ENCODE peak calls at places on chromosome 3, in ten cellular contexts. I is HCT116, C is GM13977, W is pancreas, J is nephron progenitor cell, P is kidney epithelial cell, Q is GM12865, Z is HFFc6, G is fibroblast of lung, N is H1. R is an unnamed sample.

GRCh38 chr3:16509721-16510619 is 3.5 kb downstream of the RFTN1 start:
- DNase-seq in I (no peak), C (peak), W (no peak), J (no peak), P (no peak), Q (peak), Z (no peak), G (no peak), N (no peak), R (peak)

GRCh38 chr3:25536668-25537331 is 108.7 kb downstream of the RARB start:
- DNase-seq in I (no peak), C (no peak), W (no peak), J (no peak), P (no peak), Q (no peak), Z (no peak), G (peak), N (no peak), R (no peak)

GRCh38 chr3:42731476-42732195 is 29.0 kb upstream of the HHATL start:
- DNase-seq in I (no peak), C (no peak), W (no peak), J (no peak), P (no peak), Q (no peak), Z (no peak), G (no peak), N (no peak), R (no peak)

GRCh38 chr3:146308682-146309081 is 57.8 kb upstream of the PLSCR4 start:
- DNase-seq in I (no peak), C (no peak), W (no peak), J (no peak), P (no peak), Q (no peak), Z (peak), G (peak), N (no peak), R (no peak)

GRCh38 chr3:175398676-175399075 is 539.5 kb downstream of the NAALADL2 start:
- DNase-seq in I (no peak), C (no peak), W (no peak), J (no peak), P (no peak), Q (no peak), Z (no peak), G (peak), N (no peak), R (no peak)

GRCh38 chr3:179544981-179545645 is 17.6 kb upstream of the ACTL6A start:
- DNase-seq in I (no peak), C (no peak), W (no peak), J (no peak), P (no peak), Q (no peak), Z (peak), G (peak), N (no peak), R (no peak)

GRCh38 chr3:132595036-132595435 is 2.0 kb upstream of the ACKR4 start:
- DNase-seq in I (no peak), C (no peak), W (no peak), J (no peak), P (peak), Q (no peak), Z (peak), G (peak), N (no peak), R (no peak)

GRCh38 chr3:172315401-172316091 is 132.7 kb downstream of the GHSR start:
- DNase-seq in I (peak), C (no peak), W (no peak), J (no peak), P (no peak), Q (no peak), Z (peak), G (peak), N (no peak), R (peak)

GRCh38 chr3:14947105-14947885 is at the start of gene NR2C2:
- DNase-seq in I (peak), C (peak), W (peak), J (peak), P (no peak), Q (peak), Z (peak), G (peak), N (no peak), R (peak)

GRCh38 chr3:117763561-117763960 is 1054.0 kb downstream of the TUSC7 start:
- DNase-seq in I (no peak), C (no peak), W (no peak), J (no peak), P (no peak), Q (no peak), Z (no peak), G (no peak), N (no peak), R (no peak)

GRCh38 chr3:185929192-185930151 is 8.3 kb downstream of the TRA2B start:
- DNase-seq in I (no peak), C (no peak), W (no peak), J (no peak), P (no peak), Q (no peak), Z (no peak), G (no peak), N (no peak), R (no peak)

GRCh38 chr3:171801738-171802600 is 8.3 kb downstream of the PLD1 start:
- DNase-seq in I (no peak), C (no peak), W (no peak), J (no peak), P (no peak), Q (peak), Z (peak), G (peak), N (no peak), R (no peak)

GRCh38 chr3:4504340-4505261 is 11.5 kb downstream of the ITPR1 start:
- DNase-seq in I (no peak), C (no peak), W (no peak), J (no peak), P (no peak), Q (peak), Z (no peak), G (peak), N (no peak), R (no peak)

GRCh38 chr3:40737343-40737742 is 212.6 kb downstream of the ZNF621 start:
- DNase-seq in I (no peak), C (no peak), W (no peak), J (no peak), P (no peak), Q (no peak), Z (no peak), G (no peak), N (no peak), R (no peak)

GRCh38 chr3:13487403-13487802 is 7.3 kb downstream of the HDAC11 start:
- DNase-seq in I (no peak), C (no peak), W (no peak), J (no peak), P (no peak), Q (no peak), Z (no peak), G (no peak), N (no peak), R (no peak)

GRCh38 chr3:33373082-33373437 is 67.1 kb downstream of the UBP1 start:
- DNase-seq in I (no peak), C (no peak), W (no peak), J (no peak), P (no peak), Q (no peak), Z (no peak), G (no peak), N (no peak), R (no peak)
- TF ChIP-seq CTCF in I (no peak), C (no peak), W (peak), J (no peak), P (no peak), Q (no peak), Z (no peak), G (no peak), N (no peak), R (no peak)

GRCh38 chr3:63909431-63909830 is 2.8 kb downstream of the SCAANT1 start:
- DNase-seq in I (no peak), C (no peak), W (no peak), J (no peak), P (no peak), Q (no peak), Z (peak), G (peak), N (no peak), R (no peak)

GRCh38 chr3:63908081-63908736 is 4.0 kb downstream of the SCAANT1 start:
- DNase-seq in I (no peak), C (no peak), W (no peak), J (no peak), P (no peak), Q (no peak), Z (peak), G (peak), N (no peak), R (no peak)

GRCh38 chr3:63911395-63911900 is 735 bp downstream of the SCAANT1 start:
- DNase-seq in I (no peak), C (peak), W (no peak), J (no peak), P (no peak), Q (no peak), Z (peak), G (peak), N (no peak), R (no peak)

GRCh38 chr3:63910873-63911272 is 1.3 kb downstream of the SCAANT1 start:
- DNase-seq in I (no peak), C (peak), W (no peak), J (no peak), P (no peak), Q (peak), Z (peak), G (peak), N (no peak), R (peak)

GRCh38 chr3:63908776-63909175 is 3.4 kb downstream of the SCAANT1 start:
- DNase-seq in I (no peak), C (no peak), W (no peak), J (no peak), P (no peak), Q (no peak), Z (no peak), G (no peak), N (no peak), R (no peak)
- TF ChIP-seq CTCF in I (no peak), C (no peak), W (no peak), J (no peak), P (no peak), Q (no peak), Z (no peak), G (no peak), N (no peak), R (no peak)

DNA sequence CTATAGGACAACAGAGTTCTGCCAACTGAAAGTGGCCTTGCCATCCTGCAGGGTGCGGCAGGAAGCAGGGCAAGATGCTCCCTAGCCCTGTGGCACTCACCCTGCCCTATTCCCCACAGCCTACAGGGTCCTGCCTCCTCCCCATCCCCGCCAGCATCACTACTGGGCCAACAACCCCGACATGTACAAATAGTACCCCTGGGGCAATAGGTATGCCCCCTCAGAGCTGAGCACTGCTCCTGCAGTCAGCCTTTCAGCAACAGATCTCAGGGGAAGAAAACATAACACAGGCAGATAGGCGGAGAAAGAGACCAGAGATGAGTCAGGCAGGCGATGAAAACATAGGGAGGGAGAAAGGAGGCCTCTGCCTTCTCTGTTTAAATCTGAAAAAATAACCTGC is 74.7 kb downstream of the XXYLT1 start:
- DNase-seq in I (no peak), C (no peak), W (no peak), J (no peak), P (no peak), Q (no peak), Z (peak), G (peak), N (no peak), R (no peak)
- TF ChIP-seq CTCF in I (no peak), C (no peak), W (no peak), J (no peak), P (no peak), Q (no peak), Z (no peak), G (no peak), N (no peak), R (no peak)

GRCh38 chr3:44761347-44762169 is at the start of the genes KIAA1143 and KIF15:
- DNase-seq in I (peak), C (peak), W (peak), J (peak), P (peak), Q (peak), Z (peak), G (peak), N (peak), R (peak)
- TF ChIP-seq CTCF in I (no peak), C (peak), W (no peak), J (no peak), P (no peak), Q (no peak), Z (peak), G (no peak), N (no peak), R (peak)

GRCh38 chr3:194869482-194870169 is 183.9 kb downstream of the FAM43A start:
- DNase-seq in I (peak), C (no peak), W (no peak), J (no peak), P (no peak), Q (no peak), Z (peak), G (peak), N (no peak), R (no peak)
- TF ChIP-seq CTCF in I (peak), C (no peak), W (no peak), J (no peak), P (no peak), Q (no peak), Z (peak), G (no peak), N (no peak), R (no peak)

GRCh38 chr3:39183231-39184080 is 8.9 kb downstream of the XIRP1 start:
- DNase-seq in I (no peak), C (no peak), W (no peak), J (no peak), P (no peak), Q (no peak), Z (no peak), G (no peak), N (no peak), R (no peak)

GRCh38 chr3:39185959-39186691 is 6.3 kb downstream of the XIRP1 start:
- DNase-seq in I (no peak), C (no peak), W (no peak), J (no peak), P (no peak), Q (no peak), Z (no peak), G (no peak), N (no peak), R (no peak)

GRCh38 chr3:39185326-39185958 is 7.0 kb downstream of the XIRP1 start:
- DNase-seq in I (no peak), C (no peak), W (no peak), J (no peak), P (no peak), Q (no peak), Z (no peak), G (no peak), N (no peak), R (no peak)

GRCh38 chr3:39184968-39185285 is 7.5 kb downstream of the XIRP1 start:
- DNase-seq in I (no peak), C (no peak), W (no peak), J (no peak), P (no peak), Q (no peak), Z (no peak), G (no peak), N (no peak), R (no peak)

GRCh38 chr3:39184081-39184967 is 8.1 kb downstream of the XIRP1 start:
- DNase-seq in I (no peak), C (no peak), W (no peak), J (no peak), P (no peak), Q (no peak), Z (no peak), G (no peak), N (no peak), R (no peak)
- TF ChIP-seq CTCF in I (peak), C (no peak), W (no peak), J (no peak), P (no peak), Q (no peak), Z (no peak), G (no peak), N (no peak), R (peak)

DNA sequence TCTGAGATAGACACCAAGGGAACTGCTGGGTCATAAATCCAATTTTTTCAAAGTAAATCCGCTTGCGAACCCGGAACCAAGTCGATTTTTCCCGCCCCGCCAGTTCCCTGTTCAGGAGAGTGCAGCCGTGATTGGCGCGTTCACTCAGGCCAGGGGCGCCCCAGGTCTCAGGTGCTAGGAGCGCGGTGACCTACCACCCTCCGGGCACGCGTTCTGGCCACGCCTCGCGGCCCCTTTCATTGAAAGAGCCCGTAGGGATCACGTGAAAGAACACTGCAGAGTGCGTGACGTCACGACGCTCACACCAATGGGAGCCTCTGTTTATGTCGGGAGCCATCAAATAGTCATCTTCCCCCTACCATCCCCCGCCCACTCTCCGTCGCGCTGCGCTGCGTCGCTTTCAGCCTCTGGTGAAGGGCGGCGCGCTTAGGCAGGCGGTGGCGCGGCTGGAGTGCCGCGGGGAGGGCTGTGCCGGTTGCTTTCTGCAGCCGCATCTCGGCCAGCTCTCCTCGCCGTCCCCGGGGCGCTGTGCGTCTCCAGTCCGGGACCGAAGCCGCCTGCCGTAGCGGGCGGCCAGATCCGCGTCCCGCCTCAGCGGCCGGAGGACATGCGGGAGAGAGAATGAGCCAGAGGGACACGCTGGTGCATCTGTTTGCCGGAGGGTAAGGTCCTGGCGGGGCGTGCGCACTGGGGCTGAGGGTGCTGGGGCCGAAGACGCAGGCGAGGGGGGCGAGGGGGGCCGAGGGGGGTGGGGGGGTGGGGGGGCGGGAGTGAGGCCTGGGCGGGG is at the start of gene SLC25A36:
- DNase-seq in I (peak), C (peak), W (peak), J (peak), P (peak), Q (peak), Z (peak), G (peak), N (peak), R (peak)
- TF ChIP-seq CTCF in I (no peak), C (peak), W (no peak), J (no peak), P (no peak), Q (no peak), Z (no peak), G (no peak), N (no peak), R (no peak)

DNA sequence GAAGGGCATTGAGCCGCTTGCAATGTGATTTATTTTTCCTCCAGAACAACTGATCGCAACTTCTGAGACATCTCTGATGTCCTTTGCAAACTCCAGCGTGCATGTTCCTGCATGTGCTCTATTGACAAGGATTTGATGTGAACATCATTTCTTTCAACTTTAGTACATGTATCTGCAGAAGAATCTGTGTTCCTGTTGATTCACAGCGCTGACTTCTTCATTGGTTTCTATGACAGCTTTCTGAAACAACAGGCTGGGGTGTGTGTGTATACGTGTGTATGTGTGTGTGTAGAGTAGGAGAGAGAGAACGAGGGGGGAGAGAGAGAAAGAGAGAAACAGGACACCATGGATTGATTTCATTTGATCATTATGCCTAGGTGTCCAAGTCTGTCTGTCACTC is 56.7 kb upstream of the CMTM8 start:
- DNase-seq in I (no peak), C (no peak), W (no peak), J (no peak), P (no peak), Q (no peak), Z (no peak), G (no peak), N (no peak), R (no peak)
- TF ChIP-seq CTCF in I (no peak), C (no peak), W (no peak), J (no peak), P (no peak), Q (no peak), Z (no peak), G (no peak), N (no peak), R (no peak)

GRCh38 chr3:194574639-194575483 is 58.4 kb downstream of the TMEM44 start:
- DNase-seq in I (no peak), C (no peak), W (no peak), J (no peak), P (no peak), Q (no peak), Z (peak), G (peak), N (no peak), R (no peak)
- TF ChIP-seq CTCF in I (peak), C (no peak), W (no peak), J (no peak), P (peak), Q (no peak), Z (peak), G (peak), N (no peak), R (no peak)

R was measured in GM10248.